ENCODE peak calls at places on chromosome 9, in five cellular contexts. K is AG04450, R is A673, M is heart right ventricle, Y is K562. D is an unnamed sample.

GRCh38 chr9:135756576-135756975 is 54.6 kb downstream of the KCNT1 start:
- DNase-seq in K (no peak), R (no peak), M (no peak), Y (no peak), D (no peak)

GRCh38 chr9:82036101-82036500 is 47.5 kb downstream of the SPATA31D1 start:
- DNase-seq in K (no peak), R (no peak), M (no peak), Y (no peak), D (peak)

GRCh38 chr9:14203366-14204056 is 110.4 kb downstream of the NFIB start:
- DNase-seq in K (no peak), R (no peak), M (peak), Y (no peak), D (no peak)

GRCh38 chr9:106860731-106861584 is 2.0 kb upstream of the ZNF462 start:
- DNase-seq in K (no peak), R (peak), M (peak), Y (no peak), D (no peak)

GRCh38 chr9:137269231-137269772 is 8.2 kb upstream of the TOR4A start:
- DNase-seq in K (no peak), R (no peak), M (peak), Y (no peak), D (no peak)

GRCh38 chr9:89377411-89377810 is 59.1 kb downstream of the SECISBP2 start:
- DNase-seq in K (no peak), R (no peak), M (no peak), Y (no peak), D (no peak)

GRCh38 chr9:107332883-107333282 is 49.8 kb downstream of the RAD23B start:
- DNase-seq in K (no peak), R (no peak), M (no peak), Y (no peak), D (no peak)

GRCh38 chr9:134475051-134475790 is 149.0 kb downstream of the RXRA start:
- DNase-seq in K (no peak), R (peak), M (peak), Y (no peak), D (peak)

GRCh38 chr9:91775011-91775707 is 174.9 kb downstream of the ROR2 start:
- DNase-seq in K (peak), R (peak), M (peak), Y (peak), D (peak)

GRCh38 chr9:109972026-109973005 is 192.3 kb downstream of the PALM2AKAP2 start:
- DNase-seq in K (no peak), R (no peak), M (no peak), Y (no peak), D (no peak)

GRCh38 chr9:118961857-118962256 is 407.4 kb downstream of the BRINP1 start:
- DNase-seq in K (no peak), R (no peak), M (no peak), Y (no peak), D (no peak)

GRCh38 chr9:93064392-93065124 is 6.1 kb downstream of the SUSD3 start:
- DNase-seq in K (no peak), R (no peak), M (no peak), Y (peak), D (peak)
- TF ChIP-seq CTCF in K (no peak), R (no peak), M (no peak), Y (no peak), D (no peak)

GRCh38 chr9:121558423-121558950 is 58.8 kb upstream of the GGTA1 start:
- DNase-seq in K (no peak), R (no peak), M (no peak), Y (no peak), D (no peak)
- H3K27ac ChIP-seq in K (peak), R (no peak), M (peak), Y (no peak), D (no peak)

DNA sequence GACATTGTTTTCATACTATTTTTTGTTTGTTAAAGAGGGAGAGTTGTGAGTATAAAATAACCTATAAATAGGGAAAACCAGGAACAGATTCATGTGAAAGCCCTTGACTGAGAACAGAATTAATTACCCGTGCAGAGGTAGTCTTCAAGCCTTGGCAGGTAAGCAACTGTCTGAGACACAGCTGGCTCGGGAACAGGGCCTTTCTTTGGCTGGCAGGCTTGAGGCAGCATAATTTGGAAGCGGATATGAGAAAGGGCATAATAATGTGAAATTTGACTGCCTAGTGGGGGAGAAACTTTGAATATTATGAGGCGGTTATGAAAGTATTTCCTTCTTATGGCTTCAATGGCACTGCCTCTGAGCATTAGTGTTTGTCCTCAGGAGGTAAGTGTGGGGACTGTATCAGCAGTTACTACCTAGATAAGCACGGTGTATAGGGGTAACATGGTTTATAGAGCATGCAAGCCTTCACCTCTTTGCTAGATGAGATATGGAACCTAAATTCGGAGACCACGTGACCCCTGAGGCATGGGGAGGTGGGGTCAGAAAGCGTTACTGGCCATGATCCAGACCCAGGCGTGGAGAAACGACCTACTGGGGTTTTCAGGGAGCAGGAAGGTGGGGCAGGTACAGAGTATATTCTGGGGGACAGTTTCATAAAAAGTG is 210.2 kb upstream of the GAS1 start:
- DNase-seq in K (no peak), R (no peak), M (no peak), Y (no peak), D (no peak)
- H3K4me3 ChIP-seq in K (no peak), R (no peak), M (no peak), Y (no peak), D (no peak)

GRCh38 chr9:86287013-86287412 is 4.7 kb upstream of the ISCA1 start:
- DNase-seq in K (no peak), R (peak), M (no peak), Y (no peak), D (peak)

GRCh38 chr9:86282979-86283535 is 719 bp upstream of the ISCA1 start:
- DNase-seq in K (peak), R (peak), M (no peak), Y (no peak), D (no peak)

GRCh38 chr9:86285247-86285646 is 2.9 kb upstream of the ISCA1 start:
- DNase-seq in K (no peak), R (no peak), M (no peak), Y (no peak), D (no peak)

GRCh38 chr9:86288501-86288900 is 6.2 kb upstream of the ISCA1 start:
- DNase-seq in K (no peak), R (no peak), M (no peak), Y (no peak), D (no peak)

DNA sequence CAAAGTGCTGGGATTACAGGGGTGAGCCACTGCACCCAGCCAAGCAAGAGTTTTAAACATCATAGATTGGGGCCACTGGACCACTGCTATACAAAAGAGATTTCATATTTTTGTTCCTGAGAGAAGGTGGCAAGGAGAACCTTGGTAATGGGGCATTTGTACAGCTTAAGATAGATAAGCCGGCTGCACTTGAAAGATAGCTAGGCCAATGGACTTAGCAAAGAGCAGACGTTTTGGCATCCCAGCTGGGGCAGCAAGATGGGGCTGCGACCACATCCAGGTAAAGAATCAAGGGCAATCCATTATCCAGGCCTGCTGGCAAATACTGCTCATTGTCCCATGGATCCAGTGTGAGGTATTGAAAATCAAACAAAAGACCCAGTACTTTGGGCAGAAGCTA is 3.9 kb upstream of the ISCA1 start:
- DNase-seq in K (no peak), R (no peak), M (no peak), Y (peak), D (no peak)
- TF ChIP-seq CTCF in K (no peak), R (no peak), M (no peak), Y (no peak), D (no peak)

D was measured in WERI-Rb-1.